ENCODE peak calls at places on chromosome 3, in six cellular contexts. I is thyroid gland, Y is HCT116, X is body of pancreas, U is NB4, G is Peyer's patch. P is an unnamed sample.

GRCh38 chr3:4340077-4340410 is 36.9 kb downstream of the SETMAR start:
- DNase-seq in I (no peak), Y (no peak), X (no peak), U (no peak), G (no peak), P (no peak)

GRCh38 chr3:54756330-54756731 is 171.5 kb downstream of the LRTM1 start:
- DNase-seq in I (no peak), Y (no peak), X (no peak), U (no peak), G (no peak), P (no peak)

GRCh38 chr3:189945935-189946709 is 174.6 kb downstream of the P3H2 start:
- DNase-seq in I (no peak), Y (no peak), X (no peak), U (no peak), G (no peak), P (no peak)

GRCh38 chr3:24299236-24299635 is 195.4 kb downstream of the THRB start:
- DNase-seq in I (no peak), Y (no peak), X (no peak), U (no peak), G (no peak), P (no peak)

GRCh38 chr3:148606979-148607378 is 90.7 kb upstream of the AGTR1 start:
- DNase-seq in I (no peak), Y (no peak), X (peak), U (no peak), G (no peak), P (peak)

GRCh38 chr3:99957086-99957821 is 139.6 kb downstream of the CMSS1 start:
- DNase-seq in I (no peak), Y (no peak), X (no peak), U (no peak), G (no peak), P (no peak)

GRCh38 chr3:80014576-80014975 is 246.8 kb upstream of the ROBO1 start:
- DNase-seq in I (no peak), Y (no peak), X (no peak), U (no peak), G (no peak), P (no peak)

GRCh38 chr3:142962520-142963265 is 781 bp downstream of the PAQR9 start:
- DNase-seq in I (no peak), Y (no peak), X (no peak), U (peak), G (no peak), P (no peak)

GRCh38 chr3:116512281-116512680 is 67.0 kb upstream of the LSAMP start:
- DNase-seq in I (no peak), Y (no peak), X (no peak), U (no peak), G (no peak), P (no peak)

GRCh38 chr3:55698826-55699225 is 211.7 kb upstream of the WNT5A start:
- DNase-seq in I (no peak), Y (no peak), X (no peak), U (no peak), G (no peak), P (no peak)

GRCh38 chr3:9179826-9180763 is 69.4 kb downstream of the SRGAP3 start:
- DNase-seq in I (no peak), Y (no peak), X (peak), U (peak), G (no peak), P (no peak)

DNA sequence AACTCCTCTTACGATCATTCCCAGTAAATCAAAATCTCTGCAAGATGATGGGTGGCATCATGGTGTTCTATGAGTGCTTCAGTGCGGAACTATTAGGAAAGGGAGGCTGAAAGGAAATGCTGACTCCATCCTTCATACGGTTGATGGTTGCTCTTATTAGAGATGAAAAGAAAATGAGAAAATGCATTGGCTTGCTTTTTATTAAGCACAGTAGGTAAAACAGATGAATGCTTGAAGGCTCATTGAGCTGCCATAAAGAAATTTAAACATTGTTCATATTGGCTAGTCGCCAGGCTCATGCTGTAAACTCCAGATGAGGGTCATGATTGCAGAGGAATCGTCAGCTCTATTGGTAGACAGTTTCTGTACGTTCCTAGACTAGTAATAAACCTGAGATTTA is 115.8 kb downstream of the EPHA3 start:
- DNase-seq in I (no peak), Y (no peak), X (no peak), U (no peak), G (no peak), P (no peak)
- H3K4me3 ChIP-seq in I (no peak), Y (no peak), X (no peak), U (no peak), G (no peak), P (no peak)

DNA sequence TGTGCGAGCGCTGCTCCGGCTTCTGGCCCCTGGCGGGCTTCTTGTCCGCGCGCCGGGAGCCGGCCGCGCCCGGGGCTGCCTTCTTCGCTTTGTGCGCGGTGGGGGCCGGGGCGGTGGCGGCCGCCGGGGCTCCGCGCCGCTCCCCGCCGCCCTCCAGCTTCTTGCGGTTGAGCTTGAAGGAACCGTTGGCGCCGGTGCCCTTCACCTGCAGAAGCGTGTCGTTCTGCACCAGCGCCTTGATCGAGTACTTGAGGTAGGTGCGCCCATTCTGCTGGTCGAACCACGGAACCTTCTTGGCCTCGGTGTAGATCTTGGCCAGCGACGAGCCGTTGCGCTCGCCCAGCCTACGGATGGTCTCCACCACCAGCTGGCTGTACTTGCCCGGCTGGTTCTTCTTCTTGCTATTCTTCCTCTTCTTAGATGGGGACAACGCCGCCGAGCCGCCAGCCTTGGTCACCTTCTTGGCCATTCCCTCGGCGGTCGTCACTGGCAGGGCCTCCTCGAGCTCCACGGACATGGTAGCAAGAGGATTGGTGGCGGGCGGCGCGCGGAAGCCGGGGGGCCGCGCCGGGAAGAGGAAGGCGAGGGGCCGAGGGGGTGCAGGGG is 36.8 kb downstream of the HMCES start:
- DNase-seq in I (peak), Y (no peak), X (peak), U (peak), G (peak), P (peak)
- TF ChIP-seq POLR2A in I (no peak), Y (peak), X (no peak), U (no peak), G (peak), P (no peak)

DNA sequence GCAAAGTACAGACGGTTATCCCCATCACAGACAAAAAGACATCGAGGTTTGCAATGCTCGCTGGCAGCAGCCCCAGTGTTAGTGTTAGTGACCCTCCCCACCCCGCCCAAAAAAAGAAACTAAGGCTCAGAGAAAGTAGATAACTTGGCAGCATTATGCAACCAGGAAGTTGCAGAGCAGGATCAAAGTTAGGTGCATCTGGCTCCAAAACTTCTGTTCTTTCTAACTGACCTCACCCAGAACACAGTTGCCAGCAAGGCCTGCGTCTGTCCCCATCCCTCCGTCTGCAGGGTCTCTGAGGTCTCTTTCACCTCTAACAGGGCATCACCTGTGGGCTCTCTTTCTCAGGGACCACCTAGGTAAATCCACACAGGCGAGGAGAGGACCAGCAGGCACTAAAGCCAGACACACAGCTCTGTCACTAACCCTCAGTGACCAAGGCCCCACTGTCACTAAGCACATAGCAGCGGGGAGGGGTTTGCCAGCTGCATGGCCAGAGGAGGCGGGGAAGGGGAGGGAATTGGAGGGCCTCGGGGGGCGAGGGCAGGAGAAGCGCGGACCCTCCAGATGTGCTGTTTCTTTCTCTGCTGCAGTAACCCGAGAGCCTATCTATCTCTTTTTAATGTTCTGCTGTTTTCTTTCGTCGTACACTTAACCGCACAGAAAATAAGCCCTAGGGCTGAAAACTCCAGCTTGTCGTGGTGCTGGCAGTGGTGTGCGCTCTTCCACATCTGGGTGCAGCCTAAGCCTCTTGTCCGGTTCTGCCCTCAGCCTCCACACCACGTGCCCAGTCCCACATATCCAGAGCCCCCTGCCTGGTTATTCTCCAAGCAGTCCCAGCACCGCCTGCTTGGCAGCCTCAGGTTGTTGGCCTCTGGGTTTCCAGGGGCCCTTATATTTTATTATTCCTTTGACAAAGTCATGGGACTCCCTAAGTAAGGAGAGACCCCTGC is 51.3 kb downstream of the BDH1 start:
- DNase-seq in I (no peak), Y (no peak), X (no peak), U (no peak), G (no peak), P (no peak)
- H3K4me3 ChIP-seq in I (no peak), Y (no peak), X (no peak), U (no peak), G (no peak), P (no peak)

GRCh38 chr3:134357261-134357913 is 16.9 kb downstream of the AMOTL2 start:
- DNase-seq in I (peak), Y (no peak), X (no peak), U (no peak), G (no peak), P (no peak)
- TF ChIP-seq POLR2A in I (no peak), Y (no peak), X (no peak), U (no peak), G (no peak), P (no peak)

DNA sequence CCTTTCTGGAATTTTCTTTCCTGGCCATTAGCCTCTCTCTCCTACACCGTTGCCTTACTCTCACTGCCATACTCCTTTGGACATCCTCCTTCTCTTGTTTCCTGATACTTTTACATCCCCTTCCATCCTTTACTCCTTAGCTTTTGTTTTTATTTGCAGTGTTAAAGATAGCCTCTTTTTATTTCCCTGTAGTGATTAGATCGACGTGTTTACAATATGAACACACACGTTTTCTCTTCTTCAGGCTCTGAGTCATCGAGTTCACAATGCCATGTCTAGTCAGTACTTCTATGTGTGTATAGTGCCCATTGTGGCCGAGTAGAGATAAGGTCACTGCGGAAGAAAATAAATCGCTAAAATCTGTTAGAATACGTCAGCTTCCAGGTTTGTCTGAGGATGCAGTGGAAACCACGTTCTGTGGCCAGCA is 208.5 kb downstream of the LPP start:
- DNase-seq in I (no peak), Y (peak), X (peak), U (no peak), G (no peak), P (no peak)
- H3K4me3 ChIP-seq in I (no peak), Y (no peak), X (no peak), U (no peak), G (no peak), P (no peak)

P was measured in gastrocnemius medialis.